ENCODE peak calls at places on chromosomes 6 and 20, in six cellular contexts. T, Q, J, P, K and B are unnamed samples.
A peak's percentile ranks its signal among the peaks of the same experiment; 100 is the strongest.

GRCh38 chr6:158991017-158991723 is 8.8 kb downstream of the RSPH3 start:
- DNase-seq in P (peak; percentile 51), J (peak; percentile 63), Q (no peak), K (no peak), T (no peak), B (no peak)

GRCh38 chr6:133995296-133995695 is 42.3 kb downstream of the TBPL1 start:
- DNase-seq in K (no peak), P (peak; percentile 15), Q (peak; percentile 11), J (no peak), T (no peak), B (no peak)

GRCh38 chr6:98833101-98834059 is 994 bp upstream of the POU3F2 start:
- DNase-seq in K (peak; percentile 52), P (peak; percentile 68), J (peak; percentile 66), Q (peak; percentile 16), T (peak; percentile 71), B (peak; percentile 61)

GRCh38 chr6:129875610-129876515 is 14.7 kb upstream of the TMEM244 start:
- DNase-seq in P (no peak), T (no peak), J (no peak), Q (peak; percentile 44), K (no peak), B (no peak)

GRCh38 chr20:62009869-62010445 is 55.7 kb downstream of the TAF4 start:
- DNase-seq in P (no peak), Q (no peak), K (no peak), T (no peak), J (no peak), B (no peak)

GRCh38 chr6:39426057-39426592 is 103.6 kb upstream of the KCNK16 start:
- DNase-seq in T (no peak), P (peak; percentile 32), J (no peak), K (peak; percentile 87), Q (peak; percentile 33), B (no peak)

GRCh38 chr20:24816907-24817306 is 132.2 kb upstream of the CST7 start:
- DNase-seq in J (no peak), K (no peak), P (no peak), Q (no peak), T (no peak), B (no peak)

GRCh38 chr20:62223571-62223970 is 3.5 kb upstream of the HRH3 start:
- DNase-seq in T (no peak), P (no peak), Q (no peak), K (no peak), J (no peak), B (no peak)

GRCh38 chr6:13044896-13045295 is 283.4 kb downstream of the TBC1D7 start:
- DNase-seq in K (no peak), P (no peak), Q (no peak), J (no peak), T (no peak), B (no peak)

GRCh38 chr20:6824401-6824800 is 56.9 kb downstream of the BMP2 start:
- DNase-seq in K (no peak), P (no peak), T (no peak), Q (no peak), J (no peak), B (no peak)

GRCh38 chr6:45727228-45727627 is 288.4 kb downstream of the CLIC5 start:
- DNase-seq in P (no peak), T (no peak), K (no peak), Q (no peak), J (no peak), B (no peak)

GRCh38 chr6:117481926-117482239 is 591 bp upstream of the DCBLD1 start:
- DNase-seq in K (no peak), T (no peak), P (peak; percentile 47), Q (no peak), J (no peak), B (no peak)

GRCh38 chr20:62675156-62675871 is 33.0 kb downstream of the SLCO4A1 start:
- DNase-seq in Q (no peak), P (no peak), K (no peak), T (no peak), J (no peak), B (no peak)

GRCh38 chr6:149064026-149065017 is 253.2 kb upstream of the TAB2 start:
- DNase-seq in K (no peak), J (no peak), T (no peak), Q (peak; percentile 32), P (no peak), B (no peak)

GRCh38 chr6:31736026-31736767 is at the start of gene CLIC1:
- DNase-seq in Q (peak; percentile 75), K (peak; percentile 91), J (peak; percentile 88), T (peak; percentile 86), P (peak; percentile 94), B (peak; percentile 69)

GRCh38 chr6:136783495-136784270 is 8.6 kb downstream of the MAP3K5 start:
- DNase-seq in J (no peak), Q (no peak), T (no peak), P (no peak), K (no peak), B (no peak)

GRCh38 chr6:75205776-75206334 is at the start of gene COL12A1:
- DNase-seq in Q (peak; percentile 100), T (peak; percentile 86), K (peak; percentile 98), J (peak; percentile 78), P (peak; percentile 82), B (peak; percentile 70)

GRCh38 chr20:63167918-63168520 is 47.9 kb downstream of the YTHDF1 start:
- DNase-seq in T (no peak), K (no peak), P (no peak), Q (no peak), J (peak; percentile 79), B (no peak)

GRCh38 chr20:1813101-1813529 is 82.1 kb upstream of the SIRPA start:
- DNase-seq in Q (peak; percentile 97), P (no peak), J (no peak), T (no peak), K (peak; percentile 91), B (no peak)

GRCh38 chr6:92577077-92577719 is 842.2 kb downstream of the EPHA7 start:
- DNase-seq in P (peak; percentile 93), J (peak; percentile 43), Q (peak; percentile 50), T (no peak), K (peak; percentile 72), B (peak; percentile 11)

GRCh38 chr20:57244627-57245214 is 21.7 kb downstream of the BMP7 start:
- DNase-seq in Q (no peak), P (peak; percentile 86), K (no peak), J (peak; percentile 73), T (peak; percentile 57), B (no peak)

GRCh38 chr6:139342957-139343750 is 31.3 kb downstream of the CITED2 start:
- DNase-seq in P (no peak), Q (no peak), K (no peak), T (no peak), J (no peak), B (no peak)

GRCh38 chr6:8574749-8575468 is 139.6 kb upstream of the SLC35B3 start:
- DNase-seq in Q (no peak), P (no peak), K (no peak), T (no peak), J (no peak), B (no peak)

GRCh38 chr20:12466915-12467314 is 541.9 kb upstream of the SPTLC3 start:
- DNase-seq in P (peak; percentile 2), Q (no peak), J (no peak), T (no peak), K (no peak), B (no peak)

GRCh38 chr6:147366290-147366689 is 142.2 kb upstream of the SAMD5 start:
- DNase-seq in Q (no peak), P (peak; percentile 27), T (no peak), K (no peak), J (no peak), B (no peak)

DNA sequence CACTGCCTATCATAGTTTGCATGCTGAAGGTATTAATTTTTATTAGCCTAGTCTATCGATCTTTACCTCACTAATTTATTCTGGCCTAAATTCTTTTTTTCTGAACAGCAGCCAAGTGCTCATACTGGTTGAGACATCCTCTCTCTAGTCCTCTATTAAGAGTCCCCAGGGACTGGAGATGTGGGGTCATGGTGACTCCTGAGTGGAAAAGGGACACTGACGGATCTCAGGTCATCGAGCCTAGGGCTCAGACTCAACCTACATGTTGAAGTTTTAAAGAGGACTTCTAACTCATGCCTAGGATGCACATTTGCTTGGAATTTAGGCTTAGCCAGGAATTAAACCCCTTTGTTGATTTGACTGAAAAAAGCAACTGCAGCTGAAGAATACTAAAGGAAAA is 378.1 kb downstream of the BTBD9 start:
- DNase-seq in Q (no peak), K (no peak), P (no peak), T (no peak), J (no peak), B (no peak)
- H2BK5ac ChIP-seq in Q (peak overlapping the region; percentile 96), K (no peak overlapping the region), P (peak overlapping the region; percentile 24), T (no peak overlapping the region), J (no peak overlapping the region), B (no peak overlapping the region)

GRCh38 chr6:151478670-151479069 is 15.1 kb upstream of the CCDC170 start:
- DNase-seq in T (no peak), P (no peak), K (no peak), Q (no peak), J (no peak), B (no peak)
- H2BK15ac ChIP-seq in T (no peak overlapping the region), P (no peak overlapping the region), K (no peak overlapping the region), Q (no peak overlapping the region), J (no peak overlapping the region), B (no peak overlapping the region)

DNA sequence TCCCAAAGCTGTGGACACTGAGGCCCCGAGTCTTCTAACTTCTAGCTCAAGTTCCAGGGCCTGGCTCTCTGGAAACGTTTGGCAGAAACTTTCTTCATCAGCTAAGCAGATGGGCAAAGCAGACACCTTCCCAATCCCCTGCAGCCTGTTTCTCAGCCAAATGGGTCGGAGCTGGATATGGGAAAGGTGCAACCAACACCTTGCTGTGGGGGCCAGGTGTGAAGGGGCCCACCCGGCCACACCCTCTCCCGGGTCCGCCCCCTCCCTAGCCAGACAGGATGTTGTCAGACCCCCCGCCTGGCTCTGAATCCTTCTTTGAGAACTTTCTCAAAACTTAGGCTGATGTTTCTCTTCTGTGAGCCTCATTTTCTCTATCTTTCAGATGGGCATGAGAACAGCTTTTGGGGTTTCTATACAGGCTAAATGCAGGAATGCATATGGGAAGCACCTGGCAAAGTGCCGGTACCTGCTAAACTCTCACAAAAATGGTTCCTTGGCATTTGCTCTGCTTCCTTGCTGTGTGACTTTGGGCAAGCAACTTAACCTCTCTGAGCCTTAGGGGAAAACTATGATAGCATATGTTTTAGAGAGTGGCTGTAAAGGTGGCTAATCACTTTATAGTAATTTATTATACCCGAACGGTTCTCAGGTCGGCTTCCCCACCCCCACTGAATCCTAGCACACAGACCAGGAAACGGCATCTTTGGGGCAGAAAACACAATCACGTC is 1.8 kb downstream of the SNAI1 start:
- DNase-seq in P (peak; percentile 30), Q (no peak), T (no peak), K (no peak), J (no peak), B (no peak)
- H3K4me1 ChIP-seq in P (peaks cover 21% of the 10 kb centered on the region), Q (peaks cover 38% of the 10 kb centered on the region), T (peaks cover 57% of the 10 kb centered on the region), K (peaks cover 60% of the 10 kb centered on the region), J (peaks cover 17% of the 10 kb centered on the region), B (peaks cover 20% of the 10 kb centered on the region)

DNA sequence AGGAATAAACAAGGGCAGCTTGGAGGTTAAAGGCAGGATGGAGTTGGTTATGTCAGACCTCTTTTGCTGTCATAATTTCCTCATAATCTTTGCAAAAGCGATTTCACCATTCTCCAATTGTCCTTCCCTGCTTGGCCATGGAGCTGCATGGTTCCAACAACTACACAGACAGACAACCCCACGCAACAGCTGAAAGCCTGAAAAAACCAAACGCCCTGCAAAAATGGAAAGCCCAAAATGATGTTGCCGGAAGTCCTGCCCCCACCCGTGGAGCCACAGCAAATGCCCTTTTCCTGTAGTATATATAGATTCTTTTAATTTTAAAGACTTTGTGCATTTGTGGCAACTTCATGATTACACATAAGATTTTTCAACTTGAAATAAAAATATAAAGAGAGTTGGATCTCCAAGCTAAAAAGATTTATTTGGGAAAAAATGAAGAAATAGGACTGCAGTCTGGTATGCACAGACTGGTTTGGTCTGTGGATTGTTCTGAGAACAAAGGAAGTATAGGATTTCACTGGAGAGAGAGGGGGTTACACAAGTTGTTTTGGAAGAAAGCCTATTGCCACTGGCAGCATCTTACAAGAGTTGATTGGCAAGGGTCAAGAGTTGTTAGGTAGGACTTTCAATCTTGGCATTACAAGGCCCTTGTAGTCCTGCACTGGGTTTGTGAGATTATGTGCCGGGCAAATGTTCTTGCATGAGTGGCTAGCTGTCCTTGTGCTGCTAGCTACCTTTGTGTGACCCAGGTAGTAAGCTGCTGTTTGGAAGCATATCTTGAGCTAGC is 190.0 kb downstream of the C6orf118 start:
- DNase-seq in J (no peak), T (no peak), P (peak; percentile 42), Q (no peak), K (no peak), B (no peak)
- H2BK5ac ChIP-seq in J (no peak overlapping the region), T (no peak overlapping the region), P (no peak overlapping the region), Q (no peak overlapping the region), K (no peak overlapping the region), B (no peak overlapping the region)